ENCODE peak calls at places on chromosomes 12 and 14, in six cellular contexts. E, Y, A, N, K and O are unnamed samples.

GRCh38 chr14:38329236-38329635 is 73.3 kb upstream of the CLEC14A start:
- DNase-seq in E (no peak), Y (no peak), A (no peak), N (no peak), K (no peak), O (no peak)

GRCh38 chr12:30691122-30691879 is 4.4 kb downstream of the IPO8 start:
- DNase-seq in E (peak), Y (peak), A (no peak), N (no peak), K (peak), O (no peak)

GRCh38 chr14:23559010-23559920 is 3.2 kb downstream of the THTPA start:
- DNase-seq in E (peak), Y (peak), A (peak), N (no peak), K (peak), O (peak)

GRCh38 chr12:68374315-68374982 is 42.3 kb upstream of the MDM1 start:
- DNase-seq in E (no peak), Y (no peak), A (peak), N (no peak), K (no peak), O (peak)

GRCh38 chr14:42884100-42884499 is 1277.4 kb downstream of the LRFN5 start:
- DNase-seq in E (no peak), Y (no peak), A (no peak), N (no peak), K (no peak), O (no peak)

GRCh38 chr14:24909523-24910302 is 140.2 kb downstream of the STXBP6 start:
- DNase-seq in E (no peak), Y (no peak), A (no peak), N (no peak), K (no peak), O (no peak)

GRCh38 chr12:105083551-105084105 is 630 bp downstream of the ALDH1L2 start:
- DNase-seq in E (peak), Y (peak), A (peak), N (no peak), K (no peak), O (peak)

GRCh38 chr14:55133416-55133815 is 4.4 kb downstream of the LGALS3 start:
- DNase-seq in E (no peak), Y (no peak), A (no peak), N (peak), K (no peak), O (no peak)

GRCh38 chr14:91325211-91325610 is 80.7 kb upstream of the GPR68 start:
- DNase-seq in E (no peak), Y (no peak), A (no peak), N (no peak), K (no peak), O (no peak)

GRCh38 chr12:93784339-93785086 is 107.3 kb downstream of the CRADD start:
- DNase-seq in E (peak), Y (peak), A (no peak), N (peak), K (peak), O (peak)

GRCh38 chr12:54017027-54017788 is 8.4 kb downstream of the HOXC8 start:
- DNase-seq in E (no peak), Y (peak), A (no peak), N (no peak), K (no peak), O (no peak)

GRCh38 chr12:111386891-111387290 is 18.0 kb upstream of the PHETA1 start:
- DNase-seq in E (no peak), Y (no peak), A (no peak), N (no peak), K (no peak), O (no peak)

GRCh38 chr12:1907652-1908611 is 10.5 kb downstream of the CACNA2D4 start:
- DNase-seq in E (no peak), Y (peak), A (peak), N (no peak), K (no peak), O (peak)

GRCh38 chr14:103103461-103104388 is 9.2 kb downstream of the EXOC3L4 start:
- DNase-seq in E (peak), Y (no peak), A (peak), N (no peak), K (peak), O (peak)

GRCh38 chr14:49857427-49858003 is 4.9 kb upstream of the NEMF start:
- DNase-seq in E (no peak), Y (no peak), A (no peak), N (no peak), K (no peak), O (no peak)

GRCh38 chr12:113185180-113186032 is at the start of the genes DDX54 and RITA1:
- DNase-seq in E (peak), Y (peak), A (peak), N (peak), K (peak), O (peak)

GRCh38 chr12:114018669-114019068 is 52.5 kb upstream of the RBM19 start:
- DNase-seq in E (no peak), Y (no peak), A (no peak), N (no peak), K (no peak), O (no peak)

GRCh38 chr12:111529424-111530368 is 69.4 kb downstream of the ATXN2 start:
- DNase-seq in E (peak), Y (peak), A (peak), N (peak), K (peak), O (peak)

GRCh38 chr12:34601689-34602088 is 579.4 kb downstream of the ALG10 start:
- DNase-seq in E (no peak), Y (no peak), A (no peak), N (no peak), K (no peak), O (no peak)

GRCh38 chr12:48979602-48980388 is 1.7 kb downstream of the WNT1 start:
- DNase-seq in E (peak), Y (no peak), A (peak), N (no peak), K (no peak), O (peak)

GRCh38 chr14:70698288-70698687 is 56.6 kb downstream of the TTC9 start:
- DNase-seq in E (no peak), Y (peak), A (peak), N (no peak), K (peak), O (peak)

GRCh38 chr12:50265770-50266524 is 17.4 kb downstream of the LIMA1 start:
- DNase-seq in E (no peak), Y (no peak), A (no peak), N (no peak), K (no peak), O (no peak)

GRCh38 chr14:94143239-94143638 is 13.8 kb upstream of the IFI27L2 start:
- DNase-seq in E (no peak), Y (peak), A (no peak), N (peak), K (peak), O (no peak)

GRCh38 chr12:92414383-92415065 is 268.9 kb upstream of the BTG1 start:
- DNase-seq in E (no peak), Y (no peak), A (no peak), N (no peak), K (no peak), O (no peak)

GRCh38 chr12:41684997-41685396 is 459.7 kb downstream of the GXYLT1 start:
- DNase-seq in E (no peak), Y (no peak), A (no peak), N (no peak), K (no peak), O (no peak)

GRCh38 chr14:39441805-39442204 is 9.6 kb upstream of the FBXO33 start:
- DNase-seq in E (no peak), Y (no peak), A (no peak), N (no peak), K (no peak), O (no peak)

GRCh38 chr12:84911331-84912190 is 1.0 kb downstream of the SLC6A15 start:
- DNase-seq in E (no peak), Y (no peak), A (no peak), N (no peak), K (no peak), O (peak)

GRCh38 chr14:76961631-76962302 is 66.7 kb downstream of the IRF2BPL start:
- DNase-seq in E (peak), Y (peak), A (peak), N (peak), K (peak), O (peak)

GRCh38 chr12:6938353-6939186 is 5.0 kb upstream of the RNU7-1 start:
- DNase-seq in E (no peak), Y (no peak), A (no peak), N (no peak), K (no peak), O (no peak)
- TF ChIP-seq POLR2A in E (no peak), Y (no peak), A (no peak), N (no peak), K (no peak), O (no peak)

GRCh38 chr12:759628-760027 is 7.2 kb downstream of the WNK1 start:
- DNase-seq in E (no peak), Y (no peak), A (no peak), N (no peak), K (no peak), O (no peak)
- H3K4me3 ChIP-seq in E (no peak), Y (no peak), A (no peak), N (no peak), K (no peak), O (no peak)

GRCh38 chr14:95157195-95157986 is at the start of gene DICER1:
- DNase-seq in E (peak), Y (peak), A (peak), N (peak), K (peak), O (peak)
- TF ChIP-seq POLR2A in E (no peak), Y (peak), A (no peak), N (peak), K (peak), O (peak)

DNA sequence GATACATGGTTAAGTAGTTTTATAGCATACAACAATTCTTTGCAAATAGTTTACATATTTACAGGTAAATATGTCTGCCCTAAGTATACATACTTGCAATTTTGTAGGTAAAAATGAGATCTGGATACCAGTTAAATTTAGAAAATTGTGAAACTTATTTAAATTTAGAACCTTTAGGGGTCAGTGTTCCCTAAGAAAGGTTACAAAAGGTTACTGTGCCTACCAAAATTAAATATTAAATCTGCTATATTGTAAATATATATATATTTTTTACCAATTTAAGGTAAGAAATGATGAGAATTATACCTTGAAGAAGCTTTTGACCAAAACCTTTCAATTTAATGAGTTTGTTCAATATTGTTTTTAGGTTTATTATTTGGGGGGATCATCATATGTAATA is 54.0 kb downstream of the MIPOL1 start:
- DNase-seq in E (no peak), Y (no peak), A (no peak), N (no peak), K (peak), O (no peak)
- H3K4me3 ChIP-seq in E (no peak), Y (no peak), A (no peak), N (no peak), K (no peak), O (no peak)

GRCh38 chr12:11649413-11650278 is at the start of gene ETV6:
- DNase-seq in E (peak), Y (peak), A (peak), N (peak), K (peak), O (peak)
- TF ChIP-seq POLR2A in E (no peak), Y (no peak), A (no peak), N (no peak), K (no peak), O (peak)

GRCh38 chr14:74954947-74955228 is 509 bp downstream of the PGF start:
- DNase-seq in E (no peak), Y (no peak), A (no peak), N (no peak), K (no peak), O (no peak)

GRCh38 chr14:74956000-74956279 is 543 bp upstream of the PGF start:
- DNase-seq in E (no peak), Y (no peak), A (no peak), N (no peak), K (no peak), O (no peak)

GRCh38 chr14:74955229-74955999 is at the start of gene PGF:
- DNase-seq in E (peak), Y (peak), A (peak), N (peak), K (no peak), O (peak)

GRCh38 chr14:74954232-74954946 is 1.0 kb downstream of the PGF start:
- DNase-seq in E (peak), Y (no peak), A (no peak), N (no peak), K (peak), O (no peak)

GRCh38 chr14:74956280-74957072 is 1.1 kb upstream of the PGF start:
- DNase-seq in E (no peak), Y (no peak), A (no peak), N (no peak), K (no peak), O (no peak)
- H3K4me3 ChIP-seq in E (no peak), Y (no peak), A (no peak), N (peak), K (peak), O (no peak)

GRCh38 chr12:95718001-95718400 is 72.6 kb downstream of the NTN4 start:
- DNase-seq in E (no peak), Y (no peak), A (no peak), N (no peak), K (no peak), O (no peak)
- TF ChIP-seq POLR2A in E (no peak), Y (no peak), A (no peak), N (no peak), K (no peak), O (no peak)

GRCh38 chr12:644818-645552 is 18.3 kb downstream of the NINJ2 start:
- DNase-seq in E (no peak), Y (peak), A (no peak), N (no peak), K (no peak), O (no peak)
- H3K4me3 ChIP-seq in E (no peak), Y (no peak), A (no peak), N (no peak), K (no peak), O (no peak)

DNA sequence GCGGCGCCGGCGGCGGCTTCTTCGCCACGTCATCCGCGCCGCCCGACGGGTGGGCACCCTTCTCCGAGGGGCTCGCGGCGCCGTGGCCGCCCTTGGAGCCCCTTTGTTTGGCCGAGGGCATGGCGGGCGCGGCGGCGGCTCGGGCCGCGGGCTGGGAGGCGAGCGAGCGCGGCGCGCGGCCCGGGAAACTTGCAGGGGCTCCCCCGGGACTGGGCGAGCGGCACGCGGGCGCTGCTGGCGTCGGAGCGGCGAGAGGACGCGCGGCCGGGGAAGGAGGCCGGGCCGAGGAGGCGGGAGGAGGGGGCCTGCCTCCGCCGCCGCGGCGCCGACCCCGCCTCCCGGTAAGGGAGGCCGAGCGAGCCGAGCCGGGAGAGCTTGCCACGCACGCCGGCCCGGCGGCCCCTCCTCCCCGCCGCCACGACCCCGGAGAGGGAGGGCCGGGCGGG is at the start of gene CKAP4:
- DNase-seq in E (peak), Y (peak), A (peak), N (no peak), K (peak), O (peak)
- TF ChIP-seq POLR2A in E (no peak), Y (no peak), A (no peak), N (peak), K (peak), O (no peak)